ENCODE peak calls at places on chromosomes 5 and 9, in four cellular contexts. U is A549, W is HepG2, G is K562. X is an unnamed sample.

GRCh38 chr9:23824241-23825142 is 1.5 kb downstream of the ELAVL2 start:
- DNase-seq in U (no peak), W (no peak), G (no peak), X (peak)

GRCh38 chr5:115685966-115686691 is 60.3 kb upstream of the TMED7 start:
- DNase-seq in U (no peak), W (no peak), G (peak), X (no peak)

GRCh38 chr9:3508078-3508431 is 17.7 kb downstream of the RFX3 start:
- DNase-seq in U (no peak), W (no peak), G (no peak), X (no peak)

GRCh38 chr9:34546834-34547827 is 24.3 kb upstream of the ENHO start:
- DNase-seq in U (peak), W (peak), G (peak), X (peak)

GRCh38 chr5:136195971-136196577 is 3.1 kb upstream of the SMIM32 start:
- DNase-seq in U (no peak), W (no peak), G (no peak), X (no peak)

GRCh38 chr5:136004436-136004835 is 24.4 kb upstream of the TGFBI start:
- DNase-seq in U (no peak), W (no peak), G (no peak), X (no peak)

GRCh38 chr5:173371400-173371799 is 43.2 kb upstream of the STC2 start:
- DNase-seq in U (no peak), W (no peak), G (no peak), X (no peak)

GRCh38 chr5:135847976-135848375 is 13.5 kb downstream of the SLC25A48 start:
- DNase-seq in U (no peak), W (no peak), G (no peak), X (no peak)

GRCh38 chr5:160083012-160083436 is 36.2 kb downstream of the PWWP2A start:
- DNase-seq in U (no peak), W (no peak), G (no peak), X (no peak)

GRCh38 chr5:14138608-14139540 is 4.3 kb upstream of the TRIO start:
- DNase-seq in U (no peak), W (no peak), G (no peak), X (no peak)

GRCh38 chr5:56922922-56923321 is 13.5 kb downstream of the SETD9 start:
- DNase-seq in U (no peak), W (no peak), G (no peak), X (no peak)

GRCh38 chr5:170219615-170220014 is 13.2 kb upstream of the C5orf58 start:
- DNase-seq in U (no peak), W (no peak), G (no peak), X (no peak)

GRCh38 chr5:139683295-139684271 is 35.4 kb downstream of the CXXC5 start:
- DNase-seq in U (no peak), W (no peak), G (no peak), X (no peak)

GRCh38 chr9:131217321-131218031 is 58.8 kb downstream of the FAM78A start:
- DNase-seq in U (no peak), W (no peak), G (no peak), X (no peak)

GRCh38 chr9:87063883-87064282 is 116.6 kb upstream of the GAS1 start:
- DNase-seq in U (no peak), W (no peak), G (no peak), X (no peak)

DNA sequence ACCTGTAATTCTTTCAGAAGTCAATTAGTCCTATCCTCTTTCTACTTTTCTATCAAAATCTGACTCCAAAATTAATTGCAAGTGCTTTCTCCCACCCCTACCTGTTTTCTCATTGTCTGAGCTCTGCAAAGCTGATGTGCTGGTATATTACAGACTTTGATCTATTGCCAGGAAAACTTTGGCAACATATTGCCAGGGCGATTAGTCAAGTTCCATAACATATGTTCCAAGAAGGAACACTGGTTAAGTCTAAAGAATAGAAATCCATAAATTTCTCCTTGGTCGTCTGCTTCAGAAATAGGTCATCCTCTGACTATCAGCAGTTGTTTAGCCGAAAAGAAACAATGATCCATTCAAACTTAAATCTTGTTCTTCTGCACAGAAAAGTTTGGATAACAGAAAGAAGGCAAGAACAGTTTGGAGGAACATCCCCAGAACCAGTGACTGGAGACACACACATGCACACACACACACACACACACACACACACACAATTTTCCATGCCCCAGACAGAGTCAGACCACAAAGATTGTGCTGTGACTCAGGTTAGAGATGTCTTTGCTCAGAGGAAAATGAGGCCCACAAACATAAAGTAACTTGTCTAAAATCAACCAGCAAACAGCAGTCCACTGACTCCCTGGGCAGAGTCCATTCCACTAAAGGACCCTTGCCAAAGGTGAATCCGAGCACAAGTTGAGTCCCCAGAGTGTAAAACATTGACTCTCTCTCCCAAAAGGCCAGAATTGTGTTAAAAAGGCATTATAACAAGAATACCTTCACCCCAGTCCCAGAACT is 202.1 kb downstream of the DEPDC1B start:
- DNase-seq in U (no peak), W (peak), G (no peak), X (no peak)
- TF ChIP-seq HMGXB4 in U (no peak), W (no peak), G (no peak), X (no peak)

DNA sequence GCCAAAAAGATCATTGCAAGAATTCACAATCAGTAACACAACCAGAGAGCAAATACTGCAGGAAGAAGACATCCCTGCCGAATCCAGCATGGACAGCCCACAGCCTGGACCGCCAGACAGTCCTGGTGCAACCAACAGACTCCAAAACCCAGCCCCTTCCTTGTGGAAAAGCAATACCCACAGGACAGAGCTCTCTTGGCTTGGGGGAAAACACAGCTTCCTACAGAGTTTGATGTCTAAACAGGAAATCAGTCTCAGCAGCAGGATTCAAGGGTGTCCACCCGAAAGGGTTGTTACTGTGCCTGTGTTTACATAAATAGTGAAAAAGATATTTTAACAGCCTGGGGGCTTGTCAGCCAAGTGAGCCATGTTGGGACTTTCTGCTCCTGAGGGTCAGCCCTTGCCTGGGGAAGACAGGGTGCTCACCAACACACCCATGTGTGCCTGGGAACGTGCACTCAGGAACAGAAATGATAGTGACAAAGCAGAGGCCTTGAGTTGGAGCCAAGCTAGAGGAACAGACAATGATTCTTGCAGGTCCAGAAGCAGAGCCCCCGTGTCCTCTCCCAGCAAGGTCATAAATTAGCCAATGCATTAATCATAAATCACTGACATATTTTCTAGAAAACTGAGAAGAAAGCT is 106.1 kb downstream of the SEMA5A start:
- DNase-seq in U (no peak), W (no peak), G (no peak), X (no peak)
- TF ChIP-seq HMGXB4 in U (no peak), W (no peak), G (no peak), X (no peak)

GRCh38 chr5:22734907-22735306 is 118.2 kb downstream of the CDH12 start:
- DNase-seq in U (no peak), W (no peak), G (no peak), X (no peak)
- TF ChIP-seq HMGXB4 in U (no peak), W (no peak), G (no peak), X (no peak)

DNA sequence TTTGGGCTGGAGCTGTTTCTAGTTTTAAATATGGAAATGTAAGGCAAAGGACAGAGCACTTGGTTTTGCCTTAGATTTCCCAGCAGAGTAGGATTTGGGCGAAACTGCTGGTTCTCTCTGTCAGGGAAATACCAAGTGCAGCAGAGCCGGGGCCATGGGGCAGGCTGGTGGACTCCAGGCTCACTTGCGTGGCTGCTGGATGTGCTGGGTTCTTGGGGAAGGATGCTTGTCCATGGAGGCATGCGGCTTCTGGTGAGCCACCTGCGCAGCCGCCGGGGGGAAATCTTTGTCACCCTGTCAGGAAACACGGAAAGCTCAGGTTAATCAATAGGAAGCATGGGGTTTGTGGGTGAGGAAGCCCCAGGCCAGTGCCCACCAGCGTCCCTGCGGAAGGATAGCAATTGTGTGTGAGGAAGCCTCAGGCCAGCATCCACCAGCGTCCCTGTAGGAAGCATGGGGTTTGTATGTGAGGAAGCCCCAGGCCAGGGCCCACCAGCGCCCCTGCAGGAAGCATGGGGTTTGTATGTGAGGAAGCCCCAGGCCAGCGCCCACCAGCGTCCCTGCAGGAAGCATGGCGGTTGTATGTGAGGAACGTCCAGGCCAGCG is 80.1 kb downstream of the DAP start:
- DNase-seq in U (no peak), W (no peak), G (no peak), X (no peak)
- TF ChIP-seq HMGXB4 in U (no peak), W (no peak), G (no peak), X (no peak)

GRCh38 chr9:136607334-136607919 is 55.3 kb upstream of the EGFL7 start:
- DNase-seq in U (no peak), W (no peak), G (no peak), X (no peak)

GRCh38 chr9:136603901-136604816 is 58.3 kb upstream of the NOTCH1 start:
- DNase-seq in U (no peak), W (no peak), G (no peak), X (no peak)

GRCh38 chr9:136604823-136605525 is 57.7 kb upstream of the EGFL7 start:
- DNase-seq in U (no peak), W (no peak), G (no peak), X (no peak)

GRCh38 chr9:136606687-136607333 is 55.9 kb upstream of the EGFL7 start:
- DNase-seq in U (no peak), W (no peak), G (peak), X (no peak)

GRCh38 chr9:136605966-136606365 is 56.8 kb upstream of the EGFL7 start:
- DNase-seq in U (no peak), W (no peak), G (no peak), X (no peak)
- TF ChIP-seq HMGXB4 in U (no peak), W (no peak), G (no peak), X (no peak)

X was measured in WTC11.